ENCODE peak calls at places on chromosomes 4 and X, in four cellular contexts. One of them, this sample, is unnamed. For H3K36me3, the result is how much of the 10 kb centered on the place peaks cover.

GRCh38 chrX:138756234-138756633 is 44.7 kb upstream of the FGF13 start:
- DNase-seq in lung: no peak
- DNase-seq in colonic mucosa: peak
- DNase-seq in psoas muscle: peak
- DNase-seq in this sample: peak

GRCh38 chrX:78029663-78030062 is 60.2 kb upstream of the PGAM4 start:
- DNase-seq in colonic mucosa: peak
- DNase-seq in lung: no peak
- DNase-seq in psoas muscle: no peak
- DNase-seq in this sample: peak

GRCh38 chr4:164012396-164013027 is 518.0 kb downstream of the TMA16 start:
- DNase-seq in lung: no peak
- DNase-seq in psoas muscle: no peak
- DNase-seq in colonic mucosa: no peak
- DNase-seq in this sample: peak

GRCh38 chr4:112747035-112747434 is 110.1 kb downstream of the LARP7 start:
- DNase-seq in lung: no peak
- DNase-seq in psoas muscle: no peak
- DNase-seq in colonic mucosa: no peak
- DNase-seq in this sample: peak

GRCh38 chr4:18052158-18052557 is 30.6 kb upstream of the LCORL start:
- DNase-seq in colonic mucosa: no peak
- DNase-seq in lung: no peak
- DNase-seq in psoas muscle: no peak
- DNase-seq in this sample: no peak

GRCh38 chrX:21926527-21927278 is 13.8 kb upstream of the SMS start:
- DNase-seq in psoas muscle: no peak
- DNase-seq in lung: no peak
- DNase-seq in colonic mucosa: no peak
- DNase-seq in this sample: peak

GRCh38 chr4:55345980-55346850 is at the start of gene SRD5A3:
- DNase-seq in lung: peak
- DNase-seq in psoas muscle: peak
- DNase-seq in colonic mucosa: peak
- DNase-seq in this sample: peak

GRCh38 chr4:94342713-94343112 is at the start of gene HPGDS:
- DNase-seq in colonic mucosa: no peak
- DNase-seq in psoas muscle: no peak
- DNase-seq in lung: no peak
- DNase-seq in this sample: no peak

GRCh38 chr4:23333946-23334878 is 555.6 kb downstream of the PPARGC1A start:
- DNase-seq in colonic mucosa: peak
- DNase-seq in psoas muscle: no peak
- DNase-seq in lung: peak
- DNase-seq in this sample: peak

GRCh38 chr4:146520894-146521542 is 722 bp downstream of the SLC10A7 start:
- DNase-seq in lung: no peak
- DNase-seq in colonic mucosa: peak
- DNase-seq in psoas muscle: no peak
- DNase-seq in this sample: peak

GRCh38 chr4:78720994-78721677 is 55.0 kb upstream of the BMP2K start:
- DNase-seq in psoas muscle: no peak
- DNase-seq in lung: peak
- DNase-seq in colonic mucosa: peak
- DNase-seq in this sample: no peak

GRCh38 chrX:54093159-54093558 is 48.9 kb upstream of the PHF8 start:
- DNase-seq in lung: no peak
- DNase-seq in psoas muscle: no peak
- DNase-seq in colonic mucosa: no peak
- DNase-seq in this sample: no peak

GRCh38 chr4:134780244-134780643 is 578.7 kb upstream of the PABPC4L start:
- DNase-seq in colonic mucosa: no peak
- DNase-seq in psoas muscle: no peak
- DNase-seq in lung: no peak
- DNase-seq in this sample: no peak

GRCh38 chr4:111630705-111631104 is 514.5 kb upstream of the FAM241A start:
- DNase-seq in lung: no peak
- DNase-seq in colonic mucosa: no peak
- DNase-seq in psoas muscle: no peak
- DNase-seq in this sample: no peak

GRCh38 chrX:128616933-128617332 is 564.7 kb upstream of the ACTRT1 start:
- DNase-seq in psoas muscle: no peak
- DNase-seq in colonic mucosa: no peak
- DNase-seq in lung: no peak
- DNase-seq in this sample: no peak

GRCh38 chr4:139954512-139954911 is 199.5 kb downstream of the MAML3 start:
- DNase-seq in lung: no peak
- DNase-seq in colonic mucosa: no peak
- DNase-seq in psoas muscle: no peak
- DNase-seq in this sample: no peak

GRCh38 chrX:23854945-23855344 is 52.8 kb downstream of the APOO start:
- DNase-seq in psoas muscle: peak
- DNase-seq in colonic mucosa: no peak
- DNase-seq in lung: no peak
- DNase-seq in this sample: no peak

GRCh38 chr4:145785391-145786008 is 105.6 kb downstream of the C4orf51 start:
- DNase-seq in psoas muscle: no peak
- DNase-seq in lung: no peak
- DNase-seq in colonic mucosa: no peak
- DNase-seq in this sample: no peak

GRCh38 chr4:7268941-7269340 is 76.6 kb downstream of the SORCS2 start:
- DNase-seq in colonic mucosa: no peak
- DNase-seq in lung: no peak
- DNase-seq in psoas muscle: no peak
- DNase-seq in this sample: no peak

GRCh38 chr4:154024097-154024496 is 235.2 kb upstream of the SFRP2 start:
- DNase-seq in psoas muscle: no peak
- DNase-seq in lung: no peak
- DNase-seq in colonic mucosa: no peak
- DNase-seq in this sample: no peak

GRCh38 chr4:68336530-68336929 is 13.4 kb downstream of the YTHDC1 start:
- DNase-seq in lung: no peak
- DNase-seq in psoas muscle: no peak
- DNase-seq in colonic mucosa: no peak
- DNase-seq in this sample: no peak

GRCh38 chr4:37685726-37686372 is 327 bp downstream of the RELL1 start:
- DNase-seq in colonic mucosa: peak
- DNase-seq in psoas muscle: peak
- DNase-seq in lung: peak
- DNase-seq in this sample: peak

GRCh38 chr4:1241466-1241935 is 7.4 kb downstream of the CTBP1 start:
- DNase-seq in lung: no peak
- DNase-seq in psoas muscle: peak
- DNase-seq in colonic mucosa: peak
- DNase-seq in this sample: peak

GRCh38 chr4:17884063-17884462 is 73.3 kb downstream of the NCAPG start:
- DNase-seq in lung: no peak
- DNase-seq in psoas muscle: no peak
- DNase-seq in colonic mucosa: no peak
- DNase-seq in this sample: no peak

GRCh38 chrX:1124531-1124930 is 87.9 kb downstream of the CRLF2 start:
- DNase-seq in colonic mucosa: no peak
- DNase-seq in lung: no peak
- DNase-seq in psoas muscle: no peak
- DNase-seq in this sample: no peak

GRCh38 chrX:68827848-68828562 is 816 bp upstream of the EFNB1 start:
- DNase-seq in psoas muscle: peak
- DNase-seq in colonic mucosa: peak
- DNase-seq in lung: peak
- DNase-seq in this sample: peak

GRCh38 chr4:37601527-37601926 is 84.6 kb downstream of the RELL1 start:
- DNase-seq in colonic mucosa: peak
- DNase-seq in lung: no peak
- DNase-seq in psoas muscle: no peak
- DNase-seq in this sample: no peak

GRCh38 chr4:107183155-107183774 is 147.2 kb upstream of the DKK2 start:
- DNase-seq in lung: no peak
- DNase-seq in colonic mucosa: peak
- DNase-seq in psoas muscle: no peak
- DNase-seq in this sample: peak

GRCh38 chrX:46837543-46838481 is 969 bp downstream of the RP2 start:
- DNase-seq in lung: no peak
- DNase-seq in psoas muscle: no peak
- DNase-seq in colonic mucosa: no peak
- DNase-seq in this sample: no peak

GRCh38 chr4:7828926-7829325 is 110.7 kb downstream of the AFAP1 start:
- DNase-seq in colonic mucosa: no peak
- DNase-seq in lung: no peak
- DNase-seq in psoas muscle: no peak
- DNase-seq in this sample: no peak

GRCh38 chrX:151801980-151802379 is 67.4 kb downstream of the CNGA2 start:
- DNase-seq in lung: no peak
- DNase-seq in psoas muscle: no peak
- DNase-seq in colonic mucosa: no peak
- DNase-seq in this sample: peak

GRCh38 chr4:5976431-5976830 is 41.8 kb downstream of the C4orf50 start:
- DNase-seq in colonic mucosa: no peak
- DNase-seq in lung: no peak
- DNase-seq in psoas muscle: no peak
- DNase-seq in this sample: peak

GRCh38 chrX:72268601-72269365 is 8.3 kb downstream of the RPS4X start:
- DNase-seq in colonic mucosa: no peak
- DNase-seq in lung: no peak
- DNase-seq in psoas muscle: no peak
- DNase-seq in this sample: no peak
- H3K36me3 ChIP-seq in colonic mucosa: under half
- H3K36me3 ChIP-seq in lung: under half
- H3K36me3 ChIP-seq in psoas muscle: half or more
- H3K36me3 ChIP-seq in this sample: under half

GRCh38 chrX:2829469-2830246 is 928 bp downstream of the GYG2 start:
- DNase-seq in lung: no peak
- DNase-seq in psoas muscle: no peak
- DNase-seq in colonic mucosa: no peak
- DNase-seq in this sample: peak
- H3K4me3 ChIP-seq in lung: no peak
- H3K4me3 ChIP-seq in psoas muscle: no peak
- H3K4me3 ChIP-seq in colonic mucosa: peak
- H3K4me3 ChIP-seq in this sample: peak

GRCh38 chr4:39516407-39516966 is 10.8 kb downstream of the UGDH start:
- DNase-seq in colonic mucosa: no peak
- DNase-seq in psoas muscle: no peak
- DNase-seq in lung: no peak
- DNase-seq in this sample: no peak

GRCh38 chr4:39518484-39518883 is 8.8 kb downstream of the UGDH start:
- DNase-seq in lung: no peak
- DNase-seq in psoas muscle: no peak
- DNase-seq in colonic mucosa: no peak
- DNase-seq in this sample: no peak

GRCh38 chr4:39510348-39510929 is 16.8 kb downstream of the UGDH start:
- DNase-seq in lung: no peak
- DNase-seq in psoas muscle: no peak
- DNase-seq in colonic mucosa: no peak
- DNase-seq in this sample: no peak

GRCh38 chr4:39514888-39515401 is 12.3 kb downstream of the UGDH start:
- DNase-seq in lung: peak
- DNase-seq in colonic mucosa: peak
- DNase-seq in psoas muscle: no peak
- DNase-seq in this sample: no peak
- H3K36me3 ChIP-seq in lung: under half
- H3K36me3 ChIP-seq in colonic mucosa: under half
- H3K36me3 ChIP-seq in psoas muscle: half or more
- H3K36me3 ChIP-seq in this sample: under half

GRCh38 chr4:76750716-76751115 is 147.2 kb downstream of the SOWAHB start:
- DNase-seq in psoas muscle: no peak
- DNase-seq in colonic mucosa: no peak
- DNase-seq in lung: no peak
- DNase-seq in this sample: no peak

GRCh38 chr4:76751612-76752343 is 146.2 kb downstream of the SOWAHB start:
- DNase-seq in lung: no peak
- DNase-seq in colonic mucosa: no peak
- DNase-seq in psoas muscle: no peak
- DNase-seq in this sample: no peak

GRCh38 chr4:76753814-76754213 is 144.1 kb downstream of the SOWAHB start:
- DNase-seq in lung: no peak
- DNase-seq in psoas muscle: no peak
- DNase-seq in colonic mucosa: no peak
- DNase-seq in this sample: no peak

GRCh38 chr4:76754439-76754838 is 143.5 kb downstream of the SOWAHB start:
- DNase-seq in colonic mucosa: no peak
- DNase-seq in psoas muscle: no peak
- DNase-seq in lung: no peak
- DNase-seq in this sample: no peak

DNA sequence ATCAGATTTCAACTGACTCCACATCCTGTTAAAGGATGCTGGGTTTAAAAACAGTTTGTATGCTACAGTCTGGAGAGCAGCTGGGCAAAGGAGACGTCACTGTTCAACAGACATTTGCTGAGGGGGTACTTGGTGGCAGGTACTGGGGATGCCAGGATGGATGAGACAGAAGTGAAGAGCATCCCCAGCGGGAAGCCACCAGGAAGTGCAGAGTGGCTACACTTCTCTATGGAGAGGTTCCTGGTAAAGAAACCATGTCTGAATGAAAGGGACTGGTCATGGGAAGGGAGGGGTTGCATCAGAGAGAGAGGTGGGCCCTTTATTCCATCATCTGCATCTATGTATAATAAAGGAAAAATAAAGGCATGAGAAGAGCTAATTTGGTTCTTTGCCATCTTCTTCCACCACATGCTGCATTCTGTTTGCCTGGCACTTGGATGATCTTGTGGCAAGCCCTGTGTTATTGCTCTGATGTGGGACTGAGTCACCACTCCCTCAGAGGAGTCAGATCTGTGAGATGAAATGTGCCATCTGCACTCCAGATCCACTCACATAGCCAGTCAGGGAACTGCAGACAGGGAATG is 144.9 kb downstream of the SOWAHB start:
- DNase-seq in lung: no peak
- DNase-seq in colonic mucosa: no peak
- DNase-seq in psoas muscle: no peak
- DNase-seq in this sample: no peak
- H3K4me3 ChIP-seq in lung: no peak
- H3K4me3 ChIP-seq in colonic mucosa: no peak
- H3K4me3 ChIP-seq in psoas muscle: no peak
- H3K4me3 ChIP-seq in this sample: no peak